ENCODE peak calls at places on chromosome 19, in five cellular contexts. M is NCI-H774, H is tibial nerve, Z is Calu3, U is HuH-7.5. B is an unnamed sample.
A peak's percentile ranks its signal among the peaks of the same experiment; 100 is the strongest.

GRCh38 chr19:29676586-29676985 is 11.3 kb downstream of the PLEKHF1 start:
- DNase-seq in H (no peak), U (no peak), Z (no peak), M (no peak), B (peak; percentile 53)

GRCh38 chr19:41921280-41922219 is 6.7 kb downstream of the ERFL start:
- DNase-seq in M (no peak), H (no peak), U (no peak), Z (no peak), B (no peak)

GRCh38 chr19:23259961-23260360 is 9.8 kb upstream of the ZNF724 start:
- DNase-seq in U (no peak), M (no peak), Z (no peak), H (no peak), B (no peak)

GRCh38 chr19:7852851-7853759 is 21.1 kb downstream of the PRR36 start:
- DNase-seq in M (peak; percentile 89), H (peak; percentile 36), Z (peak; percentile 93), U (peak; percentile 99), B (peak; percentile 81)

GRCh38 chr19:49217382-49217781 is 59.8 kb downstream of the TRPM4 start:
- DNase-seq in H (no peak), Z (no peak), M (no peak), U (no peak), B (no peak)

GRCh38 chr19:20969498-20969897 is 46.4 kb downstream of the ZNF85 start:
- DNase-seq in H (no peak), U (no peak), M (no peak), Z (no peak), B (no peak)

GRCh38 chr19:19257836-19258588 is 15.1 kb downstream of the TM6SF2 start:
- DNase-seq in H (no peak), U (no peak), M (no peak), Z (no peak), B (no peak)

GRCh38 chr19:15534957-15535864 is 26.9 kb downstream of the CYP4F22 start:
- DNase-seq in Z (no peak), M (no peak), H (no peak), U (no peak), B (no peak)

GRCh38 chr19:37855098-37855497 is 51.3 kb downstream of the WDR87 start:
- DNase-seq in Z (no peak), U (no peak), H (no peak), M (no peak), B (peak; percentile 87)

GRCh38 chr19:50402544-50403301 is 16.0 kb upstream of the SPIB start:
- DNase-seq in Z (no peak), M (no peak), H (no peak), U (no peak), B (no peak)

GRCh38 chr19:14437578-14438140 is 4.6 kb downstream of the PKN1 start:
- DNase-seq in U (no peak), Z (no peak), M (no peak), H (no peak), B (no peak)

GRCh38 chr19:18660051-18660910 is 23.2 kb upstream of the CRTC1 start:
- DNase-seq in M (no peak), H (peak; percentile 49), Z (peak; percentile 60), U (no peak), B (no peak)

GRCh38 chr19:8196271-8196908 is 12.8 kb upstream of the CERS4 start:
- DNase-seq in M (no peak), Z (no peak), U (no peak), H (no peak), B (no peak)

GRCh38 chr19:2500861-2501260 is 24.9 kb downstream of the GADD45B start:
- DNase-seq in U (no peak), M (no peak), H (no peak), Z (no peak), B (no peak)

GRCh38 chr19:45170146-45171106 is 7.6 kb downstream of the TRAPPC6A start:
- DNase-seq in U (no peak), M (no peak), H (no peak), Z (no peak), B (no peak)

GRCh38 chr19:19595171-19595701 is 23.3 kb downstream of the PBX4 start:
- DNase-seq in H (peak; percentile 6), M (no peak), U (no peak), Z (peak; percentile 55), B (no peak)

GRCh38 chr19:52722062-52723005 is 12.5 kb downstream of the ZNF611 start:
- DNase-seq in H (no peak), M (no peak), Z (no peak), U (no peak), B (no peak)

GRCh38 chr19:3499738-3500428 is 591 bp downstream of the DOHH start:
- DNase-seq in U (no peak), M (no peak), H (no peak), Z (no peak), B (no peak)

GRCh38 chr19:2446390-2446789 is 10.4 kb downstream of the LMNB2 start:
- DNase-seq in H (no peak), M (no peak), Z (no peak), U (no peak), B (no peak)

GRCh38 chr19:18232540-18233223 is 6.4 kb upstream of the PDE4C start:
- DNase-seq in U (peak; percentile 80), Z (peak; percentile 30), H (no peak), M (no peak), B (no peak)

GRCh38 chr19:1989513-1990229 is 25.8 kb downstream of the BTBD2 start:
- DNase-seq in M (no peak), U (no peak), Z (no peak), H (no peak), B (no peak)

GRCh38 chr19:5342573-5343201 is 2.1 kb upstream of the PTPRS start:
- DNase-seq in U (no peak), Z (no peak), H (no peak), M (no peak), B (no peak)

GRCh38 chr19:3544742-3545668 is 6.0 kb downstream of the TEKTIP1 start:
- DNase-seq in U (peak; percentile 93), Z (peak; percentile 80), H (peak; percentile 74), M (peak; percentile 17), B (peak; percentile 70)

GRCh38 chr19:29645911-29646310 is 19.4 kb upstream of the PLEKHF1 start:
- DNase-seq in M (no peak), U (no peak), Z (no peak), H (no peak), B (peak; percentile 79)

GRCh38 chr19:4089400-4089908 is 22.8 kb upstream of the ZBTB7A start:
- DNase-seq in H (no peak), Z (no peak), U (no peak), M (no peak), B (no peak)

GRCh38 chr19:14768001-14768400 is 10.4 kb downstream of the ADGRE2 start:
- DNase-seq in H (no peak), Z (no peak), M (no peak), U (no peak), B (no peak)

GRCh38 chr19:6611441-6611852 is 20.5 kb upstream of the CD70 start:
- DNase-seq in U (no peak), M (no peak), H (no peak), Z (no peak), B (no peak)

GRCh38 chr19:53989600-53990533 is 1.6 kb upstream of the CACNG6 start:
- DNase-seq in M (no peak), Z (peak; percentile 88), U (no peak), H (no peak), B (no peak)

GRCh38 chr19:52270266-52270885 is 989 bp downstream of the ZNF766 start:
- DNase-seq in H (no peak), U (no peak), Z (peak; percentile 30), M (no peak), B (no peak)

GRCh38 chr19:45050036-45050435 is 11.2 kb downstream of the CLASRP start:
- DNase-seq in M (no peak), U (no peak), H (no peak), Z (no peak), B (no peak)

GRCh38 chr19:45976180-45976579 is 2.5 kb upstream of the NOVA2 start:
- DNase-seq in U (no peak), H (no peak), M (no peak), Z (no peak), B (no peak)

GRCh38 chr19:44723952-44724319 is 24.6 kb upstream of the BCL3 start:
- DNase-seq in U (peak; percentile 50), H (peak; percentile 80), Z (peak; percentile 91), M (peak; percentile 33), B (peak; percentile 77)

GRCh38 chr19:33804021-33804799 is 7.5 kb downstream of the KCTD15 start:
- DNase-seq in Z (peak; percentile 41), U (peak; percentile 94), H (peak; percentile 31), M (no peak), B (peak; percentile 68)

GRCh38 chr19:31992750-31993149 is 352.7 kb upstream of the ZNF507 start:
- DNase-seq in U (no peak), H (no peak), Z (no peak), M (no peak), B (no peak)

GRCh38 chr19:2462635-2463421 is 6.1 kb upstream of the LMNB2 start:
- DNase-seq in H (peak; percentile 75), U (peak; percentile 59), M (peak; percentile 81), Z (peak; percentile 35), B (peak; percentile 91)

GRCh38 chr19:40465025-40465780 is at the start of gene BLVRB:
- DNase-seq in M (no peak), U (peak; percentile 48), H (peak; percentile 61), Z (no peak), B (no peak)

GRCh38 chr19:55626350-55626749 is 2.0 kb upstream of the ZNF784 start:
- DNase-seq in Z (no peak), M (no peak), U (no peak), H (no peak), B (no peak)

B was measured in testis.